ENCODE peak calls at places on chromosomes 7 and 10, in seven cellular contexts. R is NCI-H1436; J is IMR-90; Y is WTC11; E is Ammon's horn; T is hippocampal formation; D is activated CD8-positive, alpha-beta memory T cell treated with anti-CD3 and anti-CD28 coated beads for 1 hour. Q is an unnamed sample.

GRCh38 chr7:37993060-37993501 is 72.6 kb downstream of the EPDR1 start:
- DNase-seq in R (no peak), J (no peak), Y (no peak), E (no peak), T (no peak), D (no peak), Q (no peak)

GRCh38 chr10:33041783-33042437 is 83.9 kb upstream of the ITGB1 start:
- DNase-seq in R (peak; percentile 55), J (no peak), Y (no peak), E (no peak), T (no peak), D (no peak), Q (peak; percentile 66)

GRCh38 chr7:117962598-117962997 is 89.4 kb upstream of the CTTNBP2 start:
- DNase-seq in R (no peak), J (no peak), Y (no peak), E (no peak), T (no peak), D (no peak), Q (no peak)

GRCh38 chr10:73262105-73262730 is 9.8 kb upstream of the MRPS16 start:
- DNase-seq in R (no peak), J (peak; percentile 74), Y (no peak), E (no peak), T (no peak), D (no peak), Q (no peak)

GRCh38 chr10:114110174-114110972 is 63.6 kb downstream of the CCDC186 start:
- DNase-seq in R (no peak), J (no peak), Y (no peak), E (no peak), T (no peak), D (no peak), Q (no peak)

GRCh38 chr10:21508987-21509334 is 16.5 kb downstream of the SKIDA1 start:
- DNase-seq in R (no peak), J (no peak), Y (no peak), E (no peak), T (no peak), D (no peak), Q (no peak)

GRCh38 chr7:100897111-100897608 is 1.5 kb upstream of the ACHE start:
- DNase-seq in R (no peak), J (no peak), Y (peak; percentile 38), E (peak; percentile 57), T (peak; percentile 20), D (peak; percentile 56), Q (peak; percentile 44)

GRCh38 chr7:48360574-48360973 is 189.3 kb downstream of the ABCA13 start:
- DNase-seq in R (no peak), J (peak; percentile 19), Y (no peak), E (no peak), T (no peak), D (no peak), Q (no peak)

GRCh38 chr7:28381466-28381865 is 30.9 kb upstream of the CREB5 start:
- DNase-seq in R (no peak), J (peak; percentile 46), Y (no peak), E (no peak), T (no peak), D (no peak), Q (no peak)

GRCh38 chr10:114053946-114054345 is 10.3 kb downstream of the ADRB1 start:
- DNase-seq in R (no peak), J (no peak), Y (no peak), E (no peak), T (no peak), D (no peak), Q (no peak)

GRCh38 chr7:1639578-1640175 is 30.4 kb upstream of the ELFN1 start:
- DNase-seq in R (no peak), J (no peak), Y (no peak), E (no peak), T (no peak), D (no peak), Q (no peak)

GRCh38 chr7:114481995-114482394 is 67.4 kb downstream of the FOXP2 start:
- DNase-seq in R (peak; percentile 80), J (peak; percentile 69), Y (no peak), E (no peak), T (no peak), D (no peak), Q (no peak)

GRCh38 chr10:29243750-29244149 is 45.1 kb upstream of the LYZL1 start:
- DNase-seq in R (no peak), J (no peak), Y (peak; percentile 47), E (no peak), T (no peak), D (no peak), Q (peak; percentile 62)

GRCh38 chr7:41188163-41189130 is 514.4 kb downstream of the INHBA start:
- DNase-seq in R (no peak), J (peak; percentile 88), Y (no peak), E (no peak), T (no peak), D (no peak), Q (no peak)

GRCh38 chr10:119517235-119518141 is 25.0 kb downstream of the RGS10 start:
- DNase-seq in R (no peak), J (peak; percentile 63), Y (no peak), E (peak; percentile 44), T (no peak), D (peak; percentile 45), Q (no peak)

GRCh38 chr7:93092757-93093370 is 24.9 kb downstream of the SAMD9 start:
- DNase-seq in R (no peak), J (peak; percentile 71), Y (no peak), E (no peak), T (no peak), D (no peak), Q (no peak)

GRCh38 chr10:77188511-77188910 is 449.1 kb downstream of the KCNMA1 start:
- DNase-seq in R (no peak), J (peak; percentile 61), Y (no peak), E (no peak), T (no peak), D (no peak), Q (no peak)

GRCh38 chr7:129218514-129219036 is 6.3 kb upstream of the AHCYL2 start:
- DNase-seq in R (peak; percentile 82), J (peak; percentile 78), Y (peak; percentile 91), E (peak; percentile 90), T (peak; percentile 78), D (peak; percentile 60), Q (peak; percentile 90)

GRCh38 chr10:96996275-96996980 is 164.3 kb downstream of the LCOR start:
- DNase-seq in R (no peak), J (peak; percentile 10), Y (no peak), E (no peak), T (no peak), D (no peak), Q (no peak)

GRCh38 chr7:116443101-116443523 is 56.4 kb upstream of the CAV2 start:
- DNase-seq in R (no peak), J (peak; percentile 97), Y (no peak), E (no peak), T (no peak), D (no peak), Q (no peak)

GRCh38 chr7:99791667-99792356 is 7.8 kb upstream of the CYP3A4 start:
- DNase-seq in R (no peak), J (no peak), Y (no peak), E (no peak), T (no peak), D (no peak), Q (no peak)